ENCODE peak calls at places on chromosome 14, in eight cellular contexts. One of them, this sample, is unnamed. For H3K4me1, the result is how much of the 10 kb centered on the place peaks cover.

GRCh38 chr14:102969901-102970300 is 47.4 kb downstream of the AMN start:
- DNase-seq in A673: no peak
- DNase-seq in kidney: no peak
- DNase-seq in effector memory CD4-positive, alpha-beta T cell: no peak
- DNase-seq in A549: no peak
- DNase-seq in astrocyte: no peak
- DNase-seq in iPS DF 6.9: no peak
- DNase-seq in neural progenitor cell: no peak
- DNase-seq in this sample: no peak

GRCh38 chr14:103283916-103284315 is 50.1 kb upstream of the EIF5 start:
- DNase-seq in A673: no peak
- DNase-seq in kidney: no peak
- DNase-seq in effector memory CD4-positive, alpha-beta T cell: no peak
- DNase-seq in A549: no peak
- DNase-seq in astrocyte: no peak
- DNase-seq in iPS DF 6.9: no peak
- DNase-seq in neural progenitor cell: no peak
- DNase-seq in this sample: no peak

GRCh38 chr14:87967496-87967895 is 25.5 kb downstream of the GALC start:
- DNase-seq in A673: no peak
- DNase-seq in kidney: no peak
- DNase-seq in effector memory CD4-positive, alpha-beta T cell: no peak
- DNase-seq in A549: no peak
- DNase-seq in astrocyte: no peak
- DNase-seq in iPS DF 6.9: no peak
- DNase-seq in neural progenitor cell: no peak
- DNase-seq in this sample: no peak

GRCh38 chr14:103292426-103293374 is 41.3 kb upstream of the EIF5 start:
- DNase-seq in A673: peak
- DNase-seq in kidney: peak
- DNase-seq in effector memory CD4-positive, alpha-beta T cell: peak
- DNase-seq in A549: peak
- DNase-seq in astrocyte: peak
- DNase-seq in iPS DF 6.9: peak
- DNase-seq in neural progenitor cell: peak
- DNase-seq in this sample: peak

GRCh38 chr14:92603309-92604257 is 90.0 kb downstream of the RIN3 start:
- DNase-seq in A673: no peak
- DNase-seq in kidney: no peak
- DNase-seq in effector memory CD4-positive, alpha-beta T cell: no peak
- DNase-seq in A549: peak
- DNase-seq in astrocyte: peak
- DNase-seq in iPS DF 6.9: no peak
- DNase-seq in neural progenitor cell: peak
- DNase-seq in this sample: peak

GRCh38 chr14:38171197-38171596 is 36.5 kb upstream of the SSTR1 start:
- DNase-seq in A673: no peak
- DNase-seq in kidney: no peak
- DNase-seq in effector memory CD4-positive, alpha-beta T cell: no peak
- DNase-seq in A549: no peak
- DNase-seq in astrocyte: peak
- DNase-seq in iPS DF 6.9: no peak
- DNase-seq in neural progenitor cell: no peak
- DNase-seq in this sample: no peak

GRCh38 chr14:105999361-106000028 is 473.1 kb downstream of the TMEM121 start:
- DNase-seq in A673: peak
- DNase-seq in kidney: peak
- DNase-seq in effector memory CD4-positive, alpha-beta T cell: peak
- DNase-seq in A549: peak
- DNase-seq in astrocyte: no peak
- DNase-seq in iPS DF 6.9: no peak
- DNase-seq in neural progenitor cell: peak
- DNase-seq in this sample: peak

GRCh38 chr14:102279688-102280348 is 25.1 kb downstream of the MOK start:
- DNase-seq in A673: no peak
- DNase-seq in kidney: no peak
- DNase-seq in effector memory CD4-positive, alpha-beta T cell: no peak
- DNase-seq in A549: peak
- DNase-seq in astrocyte: peak
- DNase-seq in iPS DF 6.9: no peak
- DNase-seq in neural progenitor cell: peak
- DNase-seq in this sample: no peak

GRCh38 chr14:94179244-94179643 is 5.1 kb downstream of the PPP4R4 start:
- DNase-seq in A673: no peak
- DNase-seq in kidney: no peak
- DNase-seq in effector memory CD4-positive, alpha-beta T cell: no peak
- DNase-seq in A549: no peak
- DNase-seq in astrocyte: no peak
- DNase-seq in iPS DF 6.9: no peak
- DNase-seq in neural progenitor cell: no peak
- DNase-seq in this sample: no peak

GRCh38 chr14:29927596-29928341 is at the start of gene PRKD1:
- DNase-seq in A673: peak
- DNase-seq in kidney: peak
- DNase-seq in effector memory CD4-positive, alpha-beta T cell: no peak
- DNase-seq in A549: peak
- DNase-seq in astrocyte: peak
- DNase-seq in iPS DF 6.9: no peak
- DNase-seq in neural progenitor cell: peak
- DNase-seq in this sample: peak

GRCh38 chr14:30267141-30267540 is 291.8 kb upstream of the G2E3 start:
- DNase-seq in A673: no peak
- DNase-seq in kidney: no peak
- DNase-seq in effector memory CD4-positive, alpha-beta T cell: no peak
- DNase-seq in A549: no peak
- DNase-seq in astrocyte: peak
- DNase-seq in iPS DF 6.9: no peak
- DNase-seq in neural progenitor cell: no peak
- DNase-seq in this sample: no peak

GRCh38 chr14:68795602-68796417 is 2.9 kb upstream of the ZFP36L1 start:
- DNase-seq in A673: peak
- DNase-seq in kidney: peak
- DNase-seq in effector memory CD4-positive, alpha-beta T cell: peak
- DNase-seq in A549: peak
- DNase-seq in astrocyte: peak
- DNase-seq in iPS DF 6.9: no peak
- DNase-seq in neural progenitor cell: peak
- DNase-seq in this sample: peak

GRCh38 chr14:59254911-59255545 is 66.6 kb downstream of the DAAM1 start:
- DNase-seq in A673: peak
- DNase-seq in kidney: no peak
- DNase-seq in effector memory CD4-positive, alpha-beta T cell: no peak
- DNase-seq in A549: no peak
- DNase-seq in astrocyte: peak
- DNase-seq in iPS DF 6.9: no peak
- DNase-seq in neural progenitor cell: no peak
- DNase-seq in this sample: no peak

GRCh38 chr14:100065942-100066574 is 836 bp downstream of the EVL start:
- DNase-seq in A673: no peak
- DNase-seq in kidney: no peak
- DNase-seq in effector memory CD4-positive, alpha-beta T cell: peak
- DNase-seq in A549: no peak
- DNase-seq in astrocyte: no peak
- DNase-seq in iPS DF 6.9: no peak
- DNase-seq in neural progenitor cell: no peak
- DNase-seq in this sample: no peak

GRCh38 chr14:68018598-68018997 is 199.0 kb downstream of the RAD51B start:
- DNase-seq in A673: peak
- DNase-seq in kidney: no peak
- DNase-seq in effector memory CD4-positive, alpha-beta T cell: no peak
- DNase-seq in A549: no peak
- DNase-seq in astrocyte: no peak
- DNase-seq in iPS DF 6.9: no peak
- DNase-seq in neural progenitor cell: no peak
- DNase-seq in this sample: no peak

GRCh38 chr14:37145395-37145794 is 27.0 kb downstream of the SLC25A21 start:
- DNase-seq in A673: no peak
- DNase-seq in kidney: no peak
- DNase-seq in effector memory CD4-positive, alpha-beta T cell: no peak
- DNase-seq in A549: no peak
- DNase-seq in astrocyte: no peak
- DNase-seq in iPS DF 6.9: no peak
- DNase-seq in neural progenitor cell: no peak
- DNase-seq in this sample: no peak

GRCh38 chr14:55580401-55581010 is 499 bp downstream of the KTN1 start:
- DNase-seq in A673: peak
- DNase-seq in kidney: peak
- DNase-seq in effector memory CD4-positive, alpha-beta T cell: peak
- DNase-seq in A549: peak
- DNase-seq in astrocyte: no peak
- DNase-seq in iPS DF 6.9: no peak
- DNase-seq in neural progenitor cell: peak
- DNase-seq in this sample: peak

GRCh38 chr14:55581011-55581806 is 1.2 kb downstream of the KTN1 start:
- DNase-seq in A673: peak
- DNase-seq in kidney: peak
- DNase-seq in effector memory CD4-positive, alpha-beta T cell: peak
- DNase-seq in A549: peak
- DNase-seq in astrocyte: peak
- DNase-seq in iPS DF 6.9: no peak
- DNase-seq in neural progenitor cell: no peak
- DNase-seq in this sample: peak

GRCh38 chr14:55579724-55580400 is at the start of gene KTN1:
- DNase-seq in A673: peak
- DNase-seq in kidney: peak
- DNase-seq in effector memory CD4-positive, alpha-beta T cell: peak
- DNase-seq in A549: peak
- DNase-seq in astrocyte: peak
- DNase-seq in iPS DF 6.9: no peak
- DNase-seq in neural progenitor cell: peak
- DNase-seq in this sample: peak

GRCh38 chr14:55583942-55584468 is 4.0 kb downstream of the KTN1 start:
- DNase-seq in A673: no peak
- DNase-seq in kidney: no peak
- DNase-seq in effector memory CD4-positive, alpha-beta T cell: no peak
- DNase-seq in A549: no peak
- DNase-seq in astrocyte: no peak
- DNase-seq in iPS DF 6.9: no peak
- DNase-seq in neural progenitor cell: no peak
- DNase-seq in this sample: no peak

GRCh38 chr14:55582741-55583140 is 2.7 kb downstream of the KTN1 start:
- DNase-seq in A673: no peak
- DNase-seq in kidney: no peak
- DNase-seq in effector memory CD4-positive, alpha-beta T cell: no peak
- DNase-seq in A549: no peak
- DNase-seq in astrocyte: no peak
- DNase-seq in iPS DF 6.9: no peak
- DNase-seq in neural progenitor cell: no peak
- DNase-seq in this sample: no peak
- H3K4me1 ChIP-seq in A673: half or more
- H3K4me1 ChIP-seq in kidney: under half
- H3K4me1 ChIP-seq in effector memory CD4-positive, alpha-beta T cell: under half
- H3K4me1 ChIP-seq in A549: half or more
- H3K4me1 ChIP-seq in astrocyte: under half
- H3K4me1 ChIP-seq in iPS DF 6.9: under half
- H3K4me1 ChIP-seq in neural progenitor cell: under half
- H3K4me1 ChIP-seq in this sample: under half

GRCh38 chr14:61720302-61720677 is 25.0 kb downstream of the HIF1A start:
- DNase-seq in A673: no peak
- DNase-seq in kidney: no peak
- DNase-seq in effector memory CD4-positive, alpha-beta T cell: no peak
- DNase-seq in A549: no peak
- DNase-seq in astrocyte: peak
- DNase-seq in iPS DF 6.9: no peak
- DNase-seq in neural progenitor cell: no peak
- DNase-seq in this sample: no peak
- H3K4me3 ChIP-seq in A673: no peak
- H3K4me3 ChIP-seq in kidney: no peak
- H3K4me3 ChIP-seq in effector memory CD4-positive, alpha-beta T cell: no peak
- H3K4me3 ChIP-seq in A549: no peak
- H3K4me3 ChIP-seq in astrocyte: no peak
- H3K4me3 ChIP-seq in iPS DF 6.9: no peak
- H3K4me3 ChIP-seq in neural progenitor cell: no peak
- H3K4me3 ChIP-seq in this sample: no peak

DNA sequence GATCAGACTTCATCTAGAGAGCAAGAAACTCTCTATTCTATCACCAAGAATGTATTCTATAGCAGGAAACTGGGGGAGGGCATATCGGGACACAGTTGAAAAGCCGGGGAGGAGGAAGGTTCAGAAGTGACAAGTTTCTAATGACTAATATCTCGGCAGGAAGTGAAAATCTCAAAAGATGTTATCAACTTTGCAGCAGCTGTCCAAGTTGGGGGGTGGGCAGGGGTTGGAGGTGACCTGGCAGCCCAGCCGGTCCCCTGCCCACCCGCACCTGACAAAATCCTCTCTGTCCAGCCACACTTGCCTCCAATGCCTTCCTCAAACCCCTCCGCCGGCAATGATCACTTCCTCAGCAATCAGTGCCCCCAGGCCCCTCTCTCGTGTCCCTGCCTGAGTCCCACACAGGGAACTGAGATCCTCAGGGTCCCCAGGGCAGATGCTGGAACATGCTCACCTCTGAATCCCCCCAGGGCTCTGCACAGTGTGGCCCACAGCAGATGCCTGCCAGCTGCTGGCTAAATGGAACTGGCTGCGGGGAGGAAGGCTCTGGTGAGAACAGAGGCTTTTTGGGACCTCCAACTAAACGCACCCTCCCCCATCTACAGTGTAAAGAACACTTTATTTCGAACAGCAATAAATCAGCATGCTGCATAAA is 43.9 kb downstream of the CCDC88C start:
- DNase-seq in A673: peak
- DNase-seq in kidney: no peak
- DNase-seq in effector memory CD4-positive, alpha-beta T cell: no peak
- DNase-seq in A549: no peak
- DNase-seq in astrocyte: no peak
- DNase-seq in iPS DF 6.9: no peak
- DNase-seq in neural progenitor cell: no peak
- DNase-seq in this sample: no peak
- H3K4me1 ChIP-seq in A673: half or more
- H3K4me1 ChIP-seq in kidney: under half
- H3K4me1 ChIP-seq in effector memory CD4-positive, alpha-beta T cell: half or more
- H3K4me1 ChIP-seq in A549: under half
- H3K4me1 ChIP-seq in astrocyte: under half
- H3K4me1 ChIP-seq in iPS DF 6.9: under half
- H3K4me1 ChIP-seq in neural progenitor cell: half or more
- H3K4me1 ChIP-seq in this sample: half or more

DNA sequence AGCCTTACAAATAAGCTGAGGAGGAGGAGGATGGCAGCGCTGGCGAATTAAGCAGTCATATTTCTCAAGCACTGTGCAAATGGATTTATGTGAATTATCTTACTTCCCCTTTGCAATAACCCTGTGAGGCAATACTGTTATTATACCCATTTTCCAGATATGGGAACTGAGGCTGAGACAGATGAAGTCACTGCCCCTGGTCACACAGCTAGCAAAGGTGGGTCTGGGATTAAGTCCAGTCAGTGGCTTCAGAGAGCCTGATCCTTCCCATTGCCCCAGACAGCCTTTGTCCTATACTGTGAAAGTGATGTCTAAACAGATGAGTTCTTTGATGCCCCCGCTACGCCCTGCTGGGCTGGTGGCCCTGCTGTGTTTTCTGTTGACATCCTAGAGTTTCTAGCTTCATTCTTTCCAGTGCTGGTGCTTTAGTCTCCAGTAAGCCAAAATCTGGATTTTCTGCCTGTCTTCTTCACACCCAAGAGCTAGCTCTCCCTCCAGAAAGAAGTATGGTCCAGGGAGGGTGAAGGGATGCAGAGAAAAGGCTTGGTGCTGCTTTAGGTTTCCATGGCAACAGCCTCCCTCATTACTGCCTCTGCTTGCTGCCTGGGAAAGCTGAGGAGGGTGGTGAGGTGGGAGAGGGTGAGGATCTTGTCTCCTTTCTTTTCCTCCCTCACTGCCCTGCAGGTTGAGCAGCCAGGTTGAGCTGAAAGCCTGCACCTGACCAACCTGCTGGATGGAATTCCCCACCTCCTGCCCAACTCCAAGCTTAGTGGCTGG is 30.7 kb downstream of the TMEM63C start:
- DNase-seq in A673: no peak
- DNase-seq in kidney: peak
- DNase-seq in effector memory CD4-positive, alpha-beta T cell: no peak
- DNase-seq in A549: no peak
- DNase-seq in astrocyte: no peak
- DNase-seq in iPS DF 6.9: no peak
- DNase-seq in neural progenitor cell: no peak
- DNase-seq in this sample: no peak
- H3K4me3 ChIP-seq in A673: no peak
- H3K4me3 ChIP-seq in kidney: no peak
- H3K4me3 ChIP-seq in effector memory CD4-positive, alpha-beta T cell: no peak
- H3K4me3 ChIP-seq in A549: no peak
- H3K4me3 ChIP-seq in astrocyte: no peak
- H3K4me3 ChIP-seq in iPS DF 6.9: no peak
- H3K4me3 ChIP-seq in neural progenitor cell: no peak
- H3K4me3 ChIP-seq in this sample: no peak

This sample was measured in upper lobe of right lung.